ENCODE peak calls at places on chromosomes 3 and 15, in ten cellular contexts. One of them, this sample, is unnamed.

GRCh38 chr3:149468504-149469212 is 5.8 kb upstream of the TM4SF4 start:
- DNase-seq in NCI-H748 treated with DMSO at 0.1 percent for 48 hours: no peak
- DNase-seq in astrocyte of the spinal cord: no peak
- DNase-seq in CD8-positive, alpha-beta memory T cell: no peak
- DNase-seq in mucosa of descending colon: no peak
- DNase-seq in stromal cell of bone marrow: no peak
- DNase-seq in neuronal stem cell: no peak
- DNase-seq in epithelial cell of esophagus: no peak
- DNase-seq in hepatic stellate cell: no peak
- DNase-seq in HS-5: no peak
- DNase-seq in this sample: no peak

GRCh38 chr3:11944052-11944673 is 60.0 kb upstream of the SYN2 start:
- DNase-seq in NCI-H748 treated with DMSO at 0.1 percent for 48 hours: peak; percentile 43
- DNase-seq in astrocyte of the spinal cord: peak; percentile 6
- DNase-seq in CD8-positive, alpha-beta memory T cell: no peak
- DNase-seq in mucosa of descending colon: no peak
- DNase-seq in stromal cell of bone marrow: peak; percentile 1
- DNase-seq in neuronal stem cell: no peak
- DNase-seq in epithelial cell of esophagus: peak; percentile 47
- DNase-seq in hepatic stellate cell: peak; percentile 8
- DNase-seq in HS-5: no peak
- DNase-seq in this sample: no peak

GRCh38 chr3:72353236-72354105 is 494.8 kb downstream of the SHQ1 start:
- DNase-seq in NCI-H748 treated with DMSO at 0.1 percent for 48 hours: no peak
- DNase-seq in astrocyte of the spinal cord: no peak
- DNase-seq in CD8-positive, alpha-beta memory T cell: no peak
- DNase-seq in mucosa of descending colon: no peak
- DNase-seq in stromal cell of bone marrow: no peak
- DNase-seq in neuronal stem cell: no peak
- DNase-seq in epithelial cell of esophagus: peak; percentile 42
- DNase-seq in hepatic stellate cell: no peak
- DNase-seq in HS-5: no peak
- DNase-seq in this sample: no peak

GRCh38 chr3:124161453-124161852 is 169.5 kb upstream of the ROPN1 start:
- DNase-seq in NCI-H748 treated with DMSO at 0.1 percent for 48 hours: no peak
- DNase-seq in astrocyte of the spinal cord: no peak
- DNase-seq in CD8-positive, alpha-beta memory T cell: no peak
- DNase-seq in mucosa of descending colon: no peak
- DNase-seq in stromal cell of bone marrow: no peak
- DNase-seq in neuronal stem cell: no peak
- DNase-seq in epithelial cell of esophagus: no peak
- DNase-seq in hepatic stellate cell: no peak
- DNase-seq in HS-5: no peak
- DNase-seq in this sample: no peak

GRCh38 chr3:73229036-73229435 is 167.6 kb downstream of the EBLN2 start:
- DNase-seq in NCI-H748 treated with DMSO at 0.1 percent for 48 hours: no peak
- DNase-seq in astrocyte of the spinal cord: no peak
- DNase-seq in CD8-positive, alpha-beta memory T cell: no peak
- DNase-seq in mucosa of descending colon: no peak
- DNase-seq in stromal cell of bone marrow: no peak
- DNase-seq in neuronal stem cell: no peak
- DNase-seq in epithelial cell of esophagus: peak; percentile 67
- DNase-seq in hepatic stellate cell: no peak
- DNase-seq in HS-5: no peak
- DNase-seq in this sample: no peak

GRCh38 chr3:32297366-32297765 is 58.9 kb downstream of the CMTM8 start:
- DNase-seq in NCI-H748 treated with DMSO at 0.1 percent for 48 hours: no peak
- DNase-seq in astrocyte of the spinal cord: no peak
- DNase-seq in CD8-positive, alpha-beta memory T cell: peak; percentile 10
- DNase-seq in mucosa of descending colon: no peak
- DNase-seq in stromal cell of bone marrow: no peak
- DNase-seq in neuronal stem cell: no peak
- DNase-seq in epithelial cell of esophagus: no peak
- DNase-seq in hepatic stellate cell: no peak
- DNase-seq in HS-5: no peak
- DNase-seq in this sample: no peak

GRCh38 chr3:57151021-57151449 is 14.1 kb downstream of the IL17RD start:
- DNase-seq in NCI-H748 treated with DMSO at 0.1 percent for 48 hours: no peak
- DNase-seq in astrocyte of the spinal cord: peak; percentile 73
- DNase-seq in CD8-positive, alpha-beta memory T cell: no peak
- DNase-seq in mucosa of descending colon: no peak
- DNase-seq in stromal cell of bone marrow: no peak
- DNase-seq in neuronal stem cell: no peak
- DNase-seq in epithelial cell of esophagus: no peak
- DNase-seq in hepatic stellate cell: no peak
- DNase-seq in HS-5: no peak
- DNase-seq in this sample: peak; percentile 43

GRCh38 chr15:58573270-58573669 is 141.5 kb downstream of the LIPC start:
- DNase-seq in NCI-H748 treated with DMSO at 0.1 percent for 48 hours: no peak
- DNase-seq in astrocyte of the spinal cord: no peak
- DNase-seq in CD8-positive, alpha-beta memory T cell: no peak
- DNase-seq in mucosa of descending colon: no peak
- DNase-seq in stromal cell of bone marrow: no peak
- DNase-seq in neuronal stem cell: no peak
- DNase-seq in epithelial cell of esophagus: no peak
- DNase-seq in hepatic stellate cell: no peak
- DNase-seq in HS-5: no peak
- DNase-seq in this sample: no peak

GRCh38 chr15:68417051-68417450 is 14.9 kb downstream of the ITGA11 start:
- DNase-seq in NCI-H748 treated with DMSO at 0.1 percent for 48 hours: no peak
- DNase-seq in astrocyte of the spinal cord: no peak
- DNase-seq in CD8-positive, alpha-beta memory T cell: no peak
- DNase-seq in mucosa of descending colon: no peak
- DNase-seq in stromal cell of bone marrow: no peak
- DNase-seq in neuronal stem cell: no peak
- DNase-seq in epithelial cell of esophagus: no peak
- DNase-seq in hepatic stellate cell: no peak
- DNase-seq in HS-5: no peak
- DNase-seq in this sample: no peak

GRCh38 chr3:153210116-153210515 is 48.1 kb downstream of the RAP2B start:
- DNase-seq in NCI-H748 treated with DMSO at 0.1 percent for 48 hours: no peak
- DNase-seq in astrocyte of the spinal cord: peak; percentile 48
- DNase-seq in CD8-positive, alpha-beta memory T cell: no peak
- DNase-seq in mucosa of descending colon: no peak
- DNase-seq in stromal cell of bone marrow: no peak
- DNase-seq in neuronal stem cell: no peak
- DNase-seq in epithelial cell of esophagus: peak; percentile 39
- DNase-seq in hepatic stellate cell: peak; percentile 20
- DNase-seq in HS-5: no peak
- DNase-seq in this sample: no peak

GRCh38 chr3:119809249-119810017 is 27.5 kb downstream of the NR1I2 start:
- DNase-seq in NCI-H748 treated with DMSO at 0.1 percent for 48 hours: no peak
- DNase-seq in astrocyte of the spinal cord: no peak
- DNase-seq in CD8-positive, alpha-beta memory T cell: no peak
- DNase-seq in mucosa of descending colon: no peak
- DNase-seq in stromal cell of bone marrow: no peak
- DNase-seq in neuronal stem cell: no peak
- DNase-seq in epithelial cell of esophagus: no peak
- DNase-seq in hepatic stellate cell: no peak
- DNase-seq in HS-5: no peak
- DNase-seq in this sample: no peak

GRCh38 chr3:55091381-55092225 is 163.7 kb upstream of the LRTM1 start:
- DNase-seq in NCI-H748 treated with DMSO at 0.1 percent for 48 hours: no peak
- DNase-seq in astrocyte of the spinal cord: peak; percentile 64
- DNase-seq in CD8-positive, alpha-beta memory T cell: no peak
- DNase-seq in mucosa of descending colon: no peak
- DNase-seq in stromal cell of bone marrow: peak; percentile 37
- DNase-seq in neuronal stem cell: no peak
- DNase-seq in epithelial cell of esophagus: peak; percentile 20
- DNase-seq in hepatic stellate cell: no peak
- DNase-seq in HS-5: peak; percentile 31
- DNase-seq in this sample: peak; percentile 34

GRCh38 chr15:84598250-84598649 is 2.6 kb upstream of the ZSCAN2 start:
- DNase-seq in NCI-H748 treated with DMSO at 0.1 percent for 48 hours: no peak
- DNase-seq in astrocyte of the spinal cord: no peak
- DNase-seq in CD8-positive, alpha-beta memory T cell: no peak
- DNase-seq in mucosa of descending colon: no peak
- DNase-seq in stromal cell of bone marrow: peak; percentile 51
- DNase-seq in neuronal stem cell: no peak
- DNase-seq in epithelial cell of esophagus: peak; percentile 21
- DNase-seq in hepatic stellate cell: no peak
- DNase-seq in HS-5: no peak
- DNase-seq in this sample: no peak

GRCh38 chr15:25670025-25670554 is 193.0 kb downstream of the ATP10A start:
- DNase-seq in NCI-H748 treated with DMSO at 0.1 percent for 48 hours: no peak
- DNase-seq in astrocyte of the spinal cord: peak; percentile 89
- DNase-seq in CD8-positive, alpha-beta memory T cell: no peak
- DNase-seq in mucosa of descending colon: peak; percentile 40
- DNase-seq in stromal cell of bone marrow: peak; percentile 58
- DNase-seq in neuronal stem cell: peak; percentile 62
- DNase-seq in epithelial cell of esophagus: no peak
- DNase-seq in hepatic stellate cell: peak; percentile 84
- DNase-seq in HS-5: no peak
- DNase-seq in this sample: no peak

GRCh38 chr3:197912770-197913476 is 37.1 kb upstream of the RPL35A start:
- DNase-seq in NCI-H748 treated with DMSO at 0.1 percent for 48 hours: no peak
- DNase-seq in astrocyte of the spinal cord: no peak
- DNase-seq in CD8-positive, alpha-beta memory T cell: no peak
- DNase-seq in mucosa of descending colon: no peak
- DNase-seq in stromal cell of bone marrow: no peak
- DNase-seq in neuronal stem cell: no peak
- DNase-seq in epithelial cell of esophagus: no peak
- DNase-seq in hepatic stellate cell: no peak
- DNase-seq in HS-5: no peak
- DNase-seq in this sample: no peak

GRCh38 chr3:114058646-114059045 is 2.1 kb downstream of the QTRT2 start:
- DNase-seq in NCI-H748 treated with DMSO at 0.1 percent for 48 hours: no peak
- DNase-seq in astrocyte of the spinal cord: no peak
- DNase-seq in CD8-positive, alpha-beta memory T cell: no peak
- DNase-seq in mucosa of descending colon: no peak
- DNase-seq in stromal cell of bone marrow: no peak
- DNase-seq in neuronal stem cell: no peak
- DNase-seq in epithelial cell of esophagus: peak; percentile 10
- DNase-seq in hepatic stellate cell: no peak
- DNase-seq in HS-5: no peak
- DNase-seq in this sample: no peak

GRCh38 chr15:95644476-95644875 is 686.0 kb upstream of the NR2F2 start:
- DNase-seq in NCI-H748 treated with DMSO at 0.1 percent for 48 hours: no peak
- DNase-seq in astrocyte of the spinal cord: no peak
- DNase-seq in CD8-positive, alpha-beta memory T cell: no peak
- DNase-seq in mucosa of descending colon: no peak
- DNase-seq in stromal cell of bone marrow: no peak
- DNase-seq in neuronal stem cell: no peak
- DNase-seq in epithelial cell of esophagus: no peak
- DNase-seq in hepatic stellate cell: no peak
- DNase-seq in HS-5: no peak
- DNase-seq in this sample: no peak

GRCh38 chr15:48397841-48398240 is 66.6 kb downstream of the DUT start:
- DNase-seq in NCI-H748 treated with DMSO at 0.1 percent for 48 hours: no peak
- DNase-seq in astrocyte of the spinal cord: no peak
- DNase-seq in CD8-positive, alpha-beta memory T cell: no peak
- DNase-seq in mucosa of descending colon: no peak
- DNase-seq in stromal cell of bone marrow: no peak
- DNase-seq in neuronal stem cell: no peak
- DNase-seq in epithelial cell of esophagus: no peak
- DNase-seq in hepatic stellate cell: no peak
- DNase-seq in HS-5: no peak
- DNase-seq in this sample: no peak

GRCh38 chr15:95300958-95301357 is 1029.5 kb upstream of the NR2F2 start:
- DNase-seq in NCI-H748 treated with DMSO at 0.1 percent for 48 hours: no peak
- DNase-seq in astrocyte of the spinal cord: no peak
- DNase-seq in CD8-positive, alpha-beta memory T cell: no peak
- DNase-seq in mucosa of descending colon: no peak
- DNase-seq in stromal cell of bone marrow: no peak
- DNase-seq in neuronal stem cell: no peak
- DNase-seq in epithelial cell of esophagus: peak; percentile 47
- DNase-seq in hepatic stellate cell: peak; percentile 41
- DNase-seq in HS-5: peak; percentile 28
- DNase-seq in this sample: no peak

GRCh38 chr15:101615986-101616848 is 36.0 kb downstream of the TM2D3 start:
- DNase-seq in NCI-H748 treated with DMSO at 0.1 percent for 48 hours: peak; percentile 13
- DNase-seq in astrocyte of the spinal cord: peak; percentile 68
- DNase-seq in CD8-positive, alpha-beta memory T cell: no peak
- DNase-seq in mucosa of descending colon: peak; percentile 63
- DNase-seq in stromal cell of bone marrow: peak; percentile 47
- DNase-seq in neuronal stem cell: peak; percentile 67
- DNase-seq in epithelial cell of esophagus: peak; percentile 83
- DNase-seq in hepatic stellate cell: peak; percentile 28
- DNase-seq in HS-5: no peak
- DNase-seq in this sample: no peak

GRCh38 chr3:144770813-144771400 is 799.3 kb downstream of the DIPK2A start:
- DNase-seq in NCI-H748 treated with DMSO at 0.1 percent for 48 hours: peak; percentile 28
- DNase-seq in astrocyte of the spinal cord: peak; percentile 59
- DNase-seq in CD8-positive, alpha-beta memory T cell: no peak
- DNase-seq in mucosa of descending colon: no peak
- DNase-seq in stromal cell of bone marrow: peak; percentile 22
- DNase-seq in neuronal stem cell: peak; percentile 8
- DNase-seq in epithelial cell of esophagus: peak; percentile 15
- DNase-seq in hepatic stellate cell: no peak
- DNase-seq in HS-5: peak; percentile 26
- DNase-seq in this sample: no peak

GRCh38 chr3:124924741-124925140 is 9.8 kb downstream of the MUC13 start:
- DNase-seq in NCI-H748 treated with DMSO at 0.1 percent for 48 hours: no peak
- DNase-seq in astrocyte of the spinal cord: no peak
- DNase-seq in CD8-positive, alpha-beta memory T cell: no peak
- DNase-seq in mucosa of descending colon: no peak
- DNase-seq in stromal cell of bone marrow: no peak
- DNase-seq in neuronal stem cell: no peak
- DNase-seq in epithelial cell of esophagus: no peak
- DNase-seq in hepatic stellate cell: no peak
- DNase-seq in HS-5: no peak
- DNase-seq in this sample: no peak

GRCh38 chr15:23497710-23498111 is 50.7 kb upstream of the GOLGA6L2 start:
- DNase-seq in NCI-H748 treated with DMSO at 0.1 percent for 48 hours: no peak
- DNase-seq in astrocyte of the spinal cord: no peak
- DNase-seq in CD8-positive, alpha-beta memory T cell: no peak
- DNase-seq in mucosa of descending colon: no peak
- DNase-seq in stromal cell of bone marrow: no peak
- DNase-seq in neuronal stem cell: no peak
- DNase-seq in epithelial cell of esophagus: no peak
- DNase-seq in hepatic stellate cell: no peak
- DNase-seq in HS-5: no peak
- DNase-seq in this sample: no peak

GRCh38 chr15:46795685-46796084 is 921.6 kb upstream of the SEMA6D start:
- DNase-seq in NCI-H748 treated with DMSO at 0.1 percent for 48 hours: no peak
- DNase-seq in astrocyte of the spinal cord: no peak
- DNase-seq in CD8-positive, alpha-beta memory T cell: no peak
- DNase-seq in mucosa of descending colon: no peak
- DNase-seq in stromal cell of bone marrow: no peak
- DNase-seq in neuronal stem cell: no peak
- DNase-seq in epithelial cell of esophagus: no peak
- DNase-seq in hepatic stellate cell: no peak
- DNase-seq in HS-5: no peak
- DNase-seq in this sample: no peak

GRCh38 chr15:101200181-101200580 is 51.7 kb downstream of the CHSY1 start:
- DNase-seq in NCI-H748 treated with DMSO at 0.1 percent for 48 hours: no peak
- DNase-seq in astrocyte of the spinal cord: no peak
- DNase-seq in CD8-positive, alpha-beta memory T cell: no peak
- DNase-seq in mucosa of descending colon: no peak
- DNase-seq in stromal cell of bone marrow: no peak
- DNase-seq in neuronal stem cell: no peak
- DNase-seq in epithelial cell of esophagus: no peak
- DNase-seq in hepatic stellate cell: no peak
- DNase-seq in HS-5: no peak
- DNase-seq in this sample: no peak

GRCh38 chr15:72491768-72492167 is 17.6 kb downstream of the ARIH1 start:
- DNase-seq in NCI-H748 treated with DMSO at 0.1 percent for 48 hours: no peak
- DNase-seq in astrocyte of the spinal cord: peak; percentile 81
- DNase-seq in CD8-positive, alpha-beta memory T cell: no peak
- DNase-seq in mucosa of descending colon: no peak
- DNase-seq in stromal cell of bone marrow: peak; percentile 63
- DNase-seq in neuronal stem cell: no peak
- DNase-seq in epithelial cell of esophagus: peak; percentile 82
- DNase-seq in hepatic stellate cell: peak; percentile 55
- DNase-seq in HS-5: peak; percentile 46
- DNase-seq in this sample: peak; percentile 64

GRCh38 chr3:140726061-140726460 is 48.2 kb downstream of the TRIM42 start:
- DNase-seq in NCI-H748 treated with DMSO at 0.1 percent for 48 hours: no peak
- DNase-seq in astrocyte of the spinal cord: no peak
- DNase-seq in CD8-positive, alpha-beta memory T cell: no peak
- DNase-seq in mucosa of descending colon: no peak
- DNase-seq in stromal cell of bone marrow: no peak
- DNase-seq in neuronal stem cell: no peak
- DNase-seq in epithelial cell of esophagus: no peak
- DNase-seq in hepatic stellate cell: no peak
- DNase-seq in HS-5: no peak
- DNase-seq in this sample: no peak

GRCh38 chr3:56938545-56938944 is 121.9 kb upstream of the SPATA12 start:
- DNase-seq in NCI-H748 treated with DMSO at 0.1 percent for 48 hours: no peak
- DNase-seq in astrocyte of the spinal cord: no peak
- DNase-seq in CD8-positive, alpha-beta memory T cell: no peak
- DNase-seq in mucosa of descending colon: no peak
- DNase-seq in stromal cell of bone marrow: no peak
- DNase-seq in neuronal stem cell: no peak
- DNase-seq in epithelial cell of esophagus: no peak
- DNase-seq in hepatic stellate cell: no peak
- DNase-seq in HS-5: no peak
- DNase-seq in this sample: no peak

This sample was measured in non-pigmented ciliary epithelial cell.